ENCODE peak calls at places on chromosomes 11 and 22, in four cellular contexts. One of them, this sample, is unnamed.

GRCh38 chr11:23509023-23509422 is 648.7 kb upstream of the CCDC179 start:
- DNase-seq in CD8-positive, alpha-beta memory T cell: no peak
- DNase-seq in CD4-positive, alpha-beta T cell: no peak
- DNase-seq in endodermal cell: no peak
- DNase-seq in this sample: no peak

GRCh38 chr11:27471588-27472397 is 797 bp downstream of the LGR4 start:
- DNase-seq in CD8-positive, alpha-beta memory T cell: peak; percentile 16
- DNase-seq in CD4-positive, alpha-beta T cell: peak; percentile 35
- DNase-seq in endodermal cell: peak; percentile 88
- DNase-seq in this sample: peak; percentile 37

GRCh38 chr22:22195265-22196017 is 49.1 kb upstream of the VPREB1 start:
- DNase-seq in CD8-positive, alpha-beta memory T cell: peak; percentile 60
- DNase-seq in CD4-positive, alpha-beta T cell: peak; percentile 88
- DNase-seq in endodermal cell: peak; percentile 98
- DNase-seq in this sample: peak; percentile 70

GRCh38 chr22:21632931-21633330 is 371 bp downstream of the CCDC116 start:
- DNase-seq in CD8-positive, alpha-beta memory T cell: no peak
- DNase-seq in CD4-positive, alpha-beta T cell: no peak
- DNase-seq in endodermal cell: no peak
- DNase-seq in this sample: no peak

GRCh38 chr11:117020873-117021564 is 77.2 kb downstream of the SIK3 start:
- DNase-seq in CD8-positive, alpha-beta memory T cell: no peak
- DNase-seq in CD4-positive, alpha-beta T cell: no peak
- DNase-seq in endodermal cell: no peak
- DNase-seq in this sample: no peak

GRCh38 chr22:29143848-29144785 is 61.6 kb upstream of the EMID1 start:
- DNase-seq in CD8-positive, alpha-beta memory T cell: no peak
- DNase-seq in CD4-positive, alpha-beta T cell: no peak
- DNase-seq in endodermal cell: no peak
- DNase-seq in this sample: no peak

GRCh38 chr11:120296554-120296953 is 28.5 kb upstream of the TLCD5 start:
- DNase-seq in CD8-positive, alpha-beta memory T cell: no peak
- DNase-seq in CD4-positive, alpha-beta T cell: no peak
- DNase-seq in endodermal cell: no peak
- DNase-seq in this sample: no peak

GRCh38 chr22:49999063-49999900 is 13.3 kb downstream of the IL17REL start:
- DNase-seq in CD8-positive, alpha-beta memory T cell: no peak
- DNase-seq in CD4-positive, alpha-beta T cell: no peak
- DNase-seq in endodermal cell: peak; percentile 92
- DNase-seq in this sample: peak; percentile 76

GRCh38 chr11:47924184-47924671 is 56.1 kb upstream of the PTPRJ start:
- DNase-seq in CD8-positive, alpha-beta memory T cell: no peak
- DNase-seq in CD4-positive, alpha-beta T cell: no peak
- DNase-seq in endodermal cell: peak; percentile 76
- DNase-seq in this sample: no peak

GRCh38 chr11:3222003-3222855 is 3.6 kb upstream of the MRGPRG start:
- DNase-seq in CD8-positive, alpha-beta memory T cell: no peak
- DNase-seq in CD4-positive, alpha-beta T cell: no peak
- DNase-seq in endodermal cell: no peak
- DNase-seq in this sample: no peak

GRCh38 chr11:65132988-65133700 is 1.2 kb downstream of the SYVN1 start:
- DNase-seq in CD8-positive, alpha-beta memory T cell: no peak
- DNase-seq in CD4-positive, alpha-beta T cell: no peak
- DNase-seq in endodermal cell: peak; percentile 89
- DNase-seq in this sample: no peak

GRCh38 chr11:106471273-106471672 is 393.8 kb downstream of the AASDHPPT start:
- DNase-seq in CD8-positive, alpha-beta memory T cell: no peak
- DNase-seq in CD4-positive, alpha-beta T cell: no peak
- DNase-seq in endodermal cell: no peak
- DNase-seq in this sample: no peak

GRCh38 chr11:121461843-121462242 is 9.1 kb upstream of the SORL1-AS1 start:
- DNase-seq in CD8-positive, alpha-beta memory T cell: no peak
- DNase-seq in CD4-positive, alpha-beta T cell: no peak
- DNase-seq in endodermal cell: no peak
- DNase-seq in this sample: no peak

GRCh38 chr22:49770454-49771265 is 57.0 kb downstream of the BRD1 start:
- DNase-seq in CD8-positive, alpha-beta memory T cell: no peak
- DNase-seq in CD4-positive, alpha-beta T cell: no peak
- DNase-seq in endodermal cell: no peak
- DNase-seq in this sample: peak; percentile 12

GRCh38 chr22:28188480-28188879 is 269.4 kb upstream of the PITPNB start:
- DNase-seq in CD8-positive, alpha-beta memory T cell: no peak
- DNase-seq in CD4-positive, alpha-beta T cell: no peak
- DNase-seq in endodermal cell: peak; percentile 51
- DNase-seq in this sample: no peak

GRCh38 chr11:42709216-42709615 is 602.6 kb upstream of the API5 start:
- DNase-seq in CD8-positive, alpha-beta memory T cell: no peak
- DNase-seq in CD4-positive, alpha-beta T cell: no peak
- DNase-seq in endodermal cell: peak; percentile 38
- DNase-seq in this sample: no peak

GRCh38 chr22:27775698-27776409 is 25.7 kb downstream of the MN1 start:
- DNase-seq in CD8-positive, alpha-beta memory T cell: no peak
- DNase-seq in CD4-positive, alpha-beta T cell: no peak
- DNase-seq in endodermal cell: peak; percentile 73
- DNase-seq in this sample: no peak

GRCh38 chr22:36425977-36426523 is 38.3 kb upstream of the MYH9 start:
- DNase-seq in CD8-positive, alpha-beta memory T cell: no peak
- DNase-seq in CD4-positive, alpha-beta T cell: no peak
- DNase-seq in endodermal cell: no peak
- DNase-seq in this sample: no peak

GRCh38 chr22:19806213-19807160 is 45.9 kb downstream of the TBX1 start:
- DNase-seq in CD8-positive, alpha-beta memory T cell: no peak
- DNase-seq in CD4-positive, alpha-beta T cell: no peak
- DNase-seq in endodermal cell: peak; percentile 38
- DNase-seq in this sample: peak; percentile 48

GRCh38 chr22:37569009-37569920 is 9.0 kb downstream of the CDC42EP1 start:
- DNase-seq in CD8-positive, alpha-beta memory T cell: no peak
- DNase-seq in CD4-positive, alpha-beta T cell: no peak
- DNase-seq in endodermal cell: peak; percentile 96
- DNase-seq in this sample: no peak

GRCh38 chr11:126594921-126595367 is 239.5 kb downstream of the ST3GAL4 start:
- DNase-seq in CD8-positive, alpha-beta memory T cell: no peak
- DNase-seq in CD4-positive, alpha-beta T cell: no peak
- DNase-seq in endodermal cell: no peak
- DNase-seq in this sample: no peak

GRCh38 chr11:131099013-131099412 is 182.7 kb upstream of the SNX19 start:
- DNase-seq in CD8-positive, alpha-beta memory T cell: no peak
- DNase-seq in CD4-positive, alpha-beta T cell: no peak
- DNase-seq in endodermal cell: no peak
- DNase-seq in this sample: no peak

GRCh38 chr11:114314096-114314495 is 17.9 kb downstream of the NNMT start:
- DNase-seq in CD8-positive, alpha-beta memory T cell: no peak
- DNase-seq in CD4-positive, alpha-beta T cell: no peak
- DNase-seq in endodermal cell: no peak
- DNase-seq in this sample: no peak

GRCh38 chr11:130652671-130653335 is 204.4 kb downstream of the ADAMTS15 start:
- DNase-seq in CD8-positive, alpha-beta memory T cell: no peak
- DNase-seq in CD4-positive, alpha-beta T cell: no peak
- DNase-seq in endodermal cell: peak; percentile 17
- DNase-seq in this sample: no peak

GRCh38 chr22:19109198-19110063 is 12.8 kb downstream of the DGCR2 start:
- DNase-seq in CD8-positive, alpha-beta memory T cell: peak; percentile 66
- DNase-seq in CD4-positive, alpha-beta T cell: peak; percentile 47
- DNase-seq in endodermal cell: no peak
- DNase-seq in this sample: no peak

GRCh38 chr11:47524200-47524874 is 28.6 kb downstream of the CELF1 start:
- DNase-seq in CD8-positive, alpha-beta memory T cell: no peak
- DNase-seq in CD4-positive, alpha-beta T cell: no peak
- DNase-seq in endodermal cell: no peak
- DNase-seq in this sample: peak; percentile 10

GRCh38 chr11:125062931-125063428 is at the start of gene SLC37A2:
- DNase-seq in CD8-positive, alpha-beta memory T cell: peak; percentile 41
- DNase-seq in CD4-positive, alpha-beta T cell: no peak
- DNase-seq in endodermal cell: peak; percentile 90
- DNase-seq in this sample: peak; percentile 44

GRCh38 chr11:3123316-3123715 is 41.8 kb downstream of the OSBPL5 start:
- DNase-seq in CD8-positive, alpha-beta memory T cell: no peak
- DNase-seq in CD4-positive, alpha-beta T cell: no peak
- DNase-seq in endodermal cell: no peak
- DNase-seq in this sample: peak; percentile 71

GRCh38 chr11:35412285-35412684 is 7.1 kb downstream of the SLC1A2 start:
- DNase-seq in CD8-positive, alpha-beta memory T cell: no peak
- DNase-seq in CD4-positive, alpha-beta T cell: no peak
- DNase-seq in endodermal cell: no peak
- DNase-seq in this sample: no peak

GRCh38 chr11:86888978-86889341 is 66.2 kb downstream of the FZD4 start:
- DNase-seq in CD8-positive, alpha-beta memory T cell: no peak
- DNase-seq in CD4-positive, alpha-beta T cell: no peak
- DNase-seq in endodermal cell: no peak
- DNase-seq in this sample: no peak

GRCh38 chr11:73324116-73324515 is 16.0 kb downstream of the ARHGEF17 start:
- DNase-seq in CD8-positive, alpha-beta memory T cell: no peak
- DNase-seq in CD4-positive, alpha-beta T cell: no peak
- DNase-seq in endodermal cell: no peak
- DNase-seq in this sample: no peak

GRCh38 chr11:84234011-84234410 is 947.8 kb upstream of the CCDC90B start:
- DNase-seq in CD8-positive, alpha-beta memory T cell: no peak
- DNase-seq in CD4-positive, alpha-beta T cell: no peak
- DNase-seq in endodermal cell: no peak
- DNase-seq in this sample: peak; percentile 13

GRCh38 chr11:36296925-36297604 is 977 bp downstream of the PRR5L start:
- DNase-seq in CD8-positive, alpha-beta memory T cell: no peak
- DNase-seq in CD4-positive, alpha-beta T cell: no peak
- DNase-seq in endodermal cell: no peak
- DNase-seq in this sample: no peak

GRCh38 chr11:72446929-72447753 is 12.8 kb upstream of the CLPB start:
- DNase-seq in CD8-positive, alpha-beta memory T cell: peak; percentile 29
- DNase-seq in CD4-positive, alpha-beta T cell: no peak
- DNase-seq in endodermal cell: no peak
- DNase-seq in this sample: no peak

GRCh38 chr22:37357471-37357870 is 69.8 kb downstream of the ELFN2 start:
- DNase-seq in CD8-positive, alpha-beta memory T cell: no peak
- DNase-seq in CD4-positive, alpha-beta T cell: no peak
- DNase-seq in endodermal cell: no peak
- DNase-seq in this sample: no peak

GRCh38 chr11:70481625-70482528 is 83.5 kb downstream of the CTTN start:
- DNase-seq in CD8-positive, alpha-beta memory T cell: no peak
- DNase-seq in CD4-positive, alpha-beta T cell: no peak
- DNase-seq in endodermal cell: no peak
- DNase-seq in this sample: no peak

GRCh38 chr22:47107431-47107830 is 345.0 kb downstream of the TBC1D22A start:
- DNase-seq in CD8-positive, alpha-beta memory T cell: no peak
- DNase-seq in CD4-positive, alpha-beta T cell: no peak
- DNase-seq in endodermal cell: no peak
- DNase-seq in this sample: no peak

GRCh38 chr11:19499999-19500398 is 212.6 kb upstream of the NAV2 start:
- DNase-seq in CD8-positive, alpha-beta memory T cell: no peak
- DNase-seq in CD4-positive, alpha-beta T cell: no peak
- DNase-seq in endodermal cell: no peak
- DNase-seq in this sample: no peak

DNA sequence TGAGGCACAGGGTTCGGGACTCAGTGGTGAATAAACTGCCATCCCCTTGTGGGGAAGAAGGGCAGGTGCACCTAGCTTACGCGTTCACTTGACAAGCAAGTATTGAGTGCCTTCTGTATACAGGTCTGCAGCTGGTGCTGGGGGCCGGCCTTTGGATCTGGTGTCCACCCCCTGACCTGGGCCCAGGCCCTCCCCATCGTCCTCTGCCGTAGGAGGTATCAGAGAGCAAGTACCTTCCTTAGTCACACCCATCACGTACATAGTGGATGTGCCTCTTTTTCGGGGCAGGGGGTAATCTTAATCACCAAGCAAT is 53.3 kb downstream of the SMIM38 start:
- DNase-seq in CD8-positive, alpha-beta memory T cell: no peak
- DNase-seq in CD4-positive, alpha-beta T cell: peak; percentile 11
- DNase-seq in endodermal cell: peak; percentile 11
- DNase-seq in this sample: no peak
- H3K27me3 ChIP-seq in CD8-positive, alpha-beta memory T cell: no peaks in the 10 kb centered on the region
- H3K27me3 ChIP-seq in CD4-positive, alpha-beta T cell: no peaks in the 10 kb centered on the region
- H3K27me3 ChIP-seq in endodermal cell: no peaks in the 10 kb centered on the region
- H3K27me3 ChIP-seq in this sample: no peaks in the 10 kb centered on the region

GRCh38 chr11:123188508-123189165 is 6.4 kb downstream of the CLMP start:
- DNase-seq in CD8-positive, alpha-beta memory T cell: no peak
- DNase-seq in CD4-positive, alpha-beta T cell: no peak
- DNase-seq in endodermal cell: no peak
- DNase-seq in this sample: no peak

GRCh38 chr11:123191939-123192338 is 3.1 kb downstream of the CLMP start:
- DNase-seq in CD8-positive, alpha-beta memory T cell: no peak
- DNase-seq in CD4-positive, alpha-beta T cell: no peak
- DNase-seq in endodermal cell: no peak
- DNase-seq in this sample: no peak

GRCh38 chr11:123187670-123188507 is 7.2 kb downstream of the CLMP start:
- DNase-seq in CD8-positive, alpha-beta memory T cell: no peak
- DNase-seq in CD4-positive, alpha-beta T cell: no peak
- DNase-seq in endodermal cell: no peak
- DNase-seq in this sample: peak; percentile 35

GRCh38 chr11:123193742-123194141 is 1.3 kb downstream of the CLMP start:
- DNase-seq in CD8-positive, alpha-beta memory T cell: no peak
- DNase-seq in CD4-positive, alpha-beta T cell: no peak
- DNase-seq in endodermal cell: no peak
- DNase-seq in this sample: no peak

DNA sequence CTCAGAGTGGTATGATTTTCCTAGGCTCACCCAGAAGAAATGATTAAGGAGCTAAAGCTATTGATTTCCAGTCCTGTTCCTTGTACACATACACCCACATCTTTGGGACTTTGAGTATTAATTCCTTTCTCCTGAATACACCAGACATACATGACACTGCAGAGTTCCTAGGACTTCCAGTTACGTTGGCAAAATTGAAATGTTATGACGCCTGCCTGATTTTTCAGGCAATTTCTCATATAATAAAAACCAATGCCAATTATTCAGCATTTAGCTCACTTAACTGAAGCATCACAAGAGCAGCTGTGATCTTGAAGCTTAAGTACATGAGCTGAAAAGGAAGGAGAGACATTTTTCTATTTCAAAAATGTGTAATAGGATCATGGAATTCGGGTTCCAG is 4.5 kb downstream of the CLMP start:
- DNase-seq in CD8-positive, alpha-beta memory T cell: no peak
- DNase-seq in CD4-positive, alpha-beta T cell: no peak
- DNase-seq in endodermal cell: no peak
- DNase-seq in this sample: no peak
- H3K27me3 ChIP-seq in CD8-positive, alpha-beta memory T cell: peaks cover 13% of the 10 kb centered on the region
- H3K27me3 ChIP-seq in CD4-positive, alpha-beta T cell: peaks cover 64% of the 10 kb centered on the region
- H3K27me3 ChIP-seq in endodermal cell: no peaks in the 10 kb centered on the region
- H3K27me3 ChIP-seq in this sample: no peaks in the 10 kb centered on the region

DNA sequence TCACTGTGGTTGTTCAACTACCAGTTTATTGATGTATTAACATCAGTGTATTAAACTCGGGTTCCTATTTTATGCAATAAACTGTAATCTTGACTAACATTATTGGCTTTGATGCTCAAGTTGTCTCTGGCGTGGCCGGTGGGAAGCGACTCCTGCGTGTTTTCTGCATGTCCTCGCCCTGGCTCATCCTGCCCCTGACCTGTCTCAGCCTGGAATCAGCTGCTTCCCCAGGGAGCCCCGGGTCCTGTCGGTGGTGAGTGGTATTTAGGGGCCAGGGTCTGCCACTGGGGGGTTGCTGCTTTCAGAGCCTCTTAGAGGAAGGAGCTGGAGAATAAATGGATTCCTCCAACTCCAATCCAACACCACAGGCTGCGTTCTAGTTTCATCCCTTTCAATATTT is 22.5 kb downstream of the IFITM10 start:
- DNase-seq in CD8-positive, alpha-beta memory T cell: no peak
- DNase-seq in CD4-positive, alpha-beta T cell: no peak
- DNase-seq in endodermal cell: no peak
- DNase-seq in this sample: no peak
- H3K27me3 ChIP-seq in CD8-positive, alpha-beta memory T cell: no peaks in the 10 kb centered on the region
- H3K27me3 ChIP-seq in CD4-positive, alpha-beta T cell: peaks cover 9% of the 10 kb centered on the region
- H3K27me3 ChIP-seq in endodermal cell: peaks cover 14% of the 10 kb centered on the region
- H3K27me3 ChIP-seq in this sample: peaks cover 38% of the 10 kb centered on the region

GRCh38 chr11:44454686-44455085 is 110.8 kb upstream of the CD82 start:
- DNase-seq in CD8-positive, alpha-beta memory T cell: no peak
- DNase-seq in CD4-positive, alpha-beta T cell: no peak
- DNase-seq in endodermal cell: no peak
- DNase-seq in this sample: peak; percentile 26
- H3K27me3 ChIP-seq in CD8-positive, alpha-beta memory T cell: no peaks in the 10 kb centered on the region
- H3K27me3 ChIP-seq in CD4-positive, alpha-beta T cell: no peaks in the 10 kb centered on the region
- H3K27me3 ChIP-seq in endodermal cell: no peaks in the 10 kb centered on the region
- H3K27me3 ChIP-seq in this sample: no peaks in the 10 kb centered on the region

This sample was measured in BE2C.